ENCODE peak calls at places on chromosomes 3 and 15, in seven cellular contexts. M, Z, E, A, T, X and U are unnamed samples.

GRCh38 chr3:87410110-87410509 is 133.7 kb upstream of the POU1F1 start:
- DNase-seq in Z (no peak), T (peak), A (no peak), X (no peak), M (no peak), E (no peak), U (no peak)

GRCh38 chr3:15262021-15262420 is 56.0 kb downstream of the CAPN7 start:
- DNase-seq in M (no peak), Z (no peak), X (no peak), E (no peak), T (no peak), A (no peak), U (no peak)

GRCh38 chr3:57729339-57730039 is 26.6 kb upstream of the SLMAP start:
- DNase-seq in A (no peak), M (no peak), Z (no peak), E (no peak), X (no peak), T (no peak), U (no peak)

GRCh38 chr3:165532851-165533250 is 304.4 kb downstream of the BCHE start:
- DNase-seq in A (no peak), Z (peak), E (no peak), M (no peak), X (peak), T (no peak), U (no peak)

GRCh38 chr3:170599083-170599482 is 13.2 kb upstream of the SLC7A14 start:
- DNase-seq in T (no peak), A (peak), E (no peak), Z (peak), X (no peak), M (no peak), U (no peak)

GRCh38 chr3:187799942-187800637 is 54.8 kb upstream of the BCL6 start:
- DNase-seq in A (no peak), E (no peak), M (no peak), X (no peak), Z (no peak), T (no peak), U (no peak)

GRCh38 chr15:79261836-79262235 is 20.7 kb upstream of the ANKRD34C start:
- DNase-seq in X (no peak), M (no peak), T (no peak), A (no peak), E (no peak), Z (no peak), U (no peak)

GRCh38 chr3:157255797-157256196 is 95.8 kb upstream of the CCNL1 start:
- DNase-seq in X (no peak), T (no peak), Z (no peak), M (no peak), A (no peak), E (no peak), U (no peak)

GRCh38 chr15:63519548-63520178 is 15.3 kb downstream of the USP3 start:
- DNase-seq in Z (no peak), E (no peak), M (no peak), X (no peak), T (no peak), A (no peak), U (peak)

GRCh38 chr3:41162541-41162940 is 36.8 kb upstream of the CTNNB1 start:
- DNase-seq in X (no peak), T (no peak), A (no peak), E (no peak), Z (no peak), M (no peak), U (no peak)

GRCh38 chr15:68608844-68609232 is 30.0 kb downstream of the CORO2B start:
- DNase-seq in X (no peak), Z (no peak), E (no peak), T (no peak), M (no peak), A (no peak), U (no peak)

GRCh38 chr3:67381667-67382272 is 272.6 kb downstream of the SUCLG2 start:
- DNase-seq in T (no peak), A (peak), X (peak), M (no peak), E (no peak), Z (peak), U (no peak)

GRCh38 chr15:59138243-59138642 is 33.3 kb downstream of the CCNB2 start:
- DNase-seq in Z (peak), T (peak), X (no peak), E (peak), A (peak), M (peak), U (peak)

GRCh38 chr15:95326689-95327525 is 1003.6 kb upstream of the NR2F2 start:
- DNase-seq in E (peak), T (peak), X (no peak), M (peak), Z (peak), A (no peak), U (peak)

GRCh38 chr3:152455989-152456388 is 187.3 kb downstream of the MBNL1 start:
- DNase-seq in X (no peak), T (no peak), M (no peak), A (no peak), E (no peak), Z (no peak), U (no peak)

GRCh38 chr15:92818658-92819311 is 81.3 kb upstream of the CHD2 start:
- DNase-seq in Z (no peak), M (no peak), X (peak), T (no peak), E (no peak), A (no peak), U (no peak)

GRCh38 chr3:157127831-157128767 is 31.8 kb downstream of the CCNL1 start:
- DNase-seq in M (peak), Z (no peak), E (no peak), A (peak), X (no peak), T (peak), U (peak)

GRCh38 chr15:29812384-29812694 is 9.9 kb downstream of the TJP1 start:
- DNase-seq in M (no peak), T (peak), X (no peak), E (no peak), A (peak), Z (no peak), U (no peak)